ENCODE peak calls at places on chromosomes 16 and 17, in nine cellular contexts. N, S, R, T, H, F, G, D and K are unnamed samples.

GRCh38 chr17:80103061-80103481 is 1.7 kb downstream of the GAA start:
- DNase-seq in N (no peak), S (no peak), R (no peak), T (no peak), H (no peak), F (no peak), G (no peak), D (no peak), K (no peak)

GRCh38 chr16:50368410-50369132 is at the start of gene BRD7:
- DNase-seq in N (peak), S (peak), R (peak), T (peak), H (peak), F (peak), G (peak), D (peak), K (peak)

GRCh38 chr17:6137716-6138502 is 67.7 kb downstream of the WSCD1 start:
- DNase-seq in N (no peak), S (no peak), R (no peak), T (no peak), H (no peak), F (no peak), G (no peak), D (peak), K (no peak)

GRCh38 chr17:16428098-16428882 is 12.9 kb downstream of the TRPV2 start:
- DNase-seq in N (peak), S (peak), R (no peak), T (peak), H (peak), F (peak), G (peak), D (no peak), K (no peak)

GRCh38 chr17:6506679-6507231 is 49.6 kb downstream of the PITPNM3 start:
- DNase-seq in N (peak), S (peak), R (no peak), T (no peak), H (no peak), F (no peak), G (peak), D (no peak), K (no peak)

GRCh38 chr16:1775846-1776671 is 3.1 kb upstream of the MRPS34 start:
- DNase-seq in N (peak), S (no peak), R (no peak), T (no peak), H (no peak), F (no peak), G (no peak), D (no peak), K (no peak)

GRCh38 chr16:24580665-24581064 is 41.3 kb downstream of the RBBP6 start:
- DNase-seq in N (no peak), S (peak), R (no peak), T (no peak), H (no peak), F (no peak), G (peak), D (no peak), K (no peak)

GRCh38 chr17:62614142-62614541 is 13.3 kb upstream of the MRC2 start:
- DNase-seq in N (no peak), S (peak), R (no peak), T (no peak), H (no peak), F (no peak), G (peak), D (no peak), K (no peak)

GRCh38 chr17:47808830-47809480 is 12.6 kb downstream of the OSBPL7 start:
- DNase-seq in N (no peak), S (no peak), R (no peak), T (no peak), H (no peak), F (no peak), G (no peak), D (no peak), K (no peak)

GRCh38 chr17:42618442-42619150 is 9.1 kb downstream of the TUBG1 start:
- DNase-seq in N (peak), S (peak), R (peak), T (peak), H (no peak), F (no peak), G (peak), D (peak), K (peak)

GRCh38 chr16:2716948-2717347 is 3.1 kb downstream of the PRSS27 start:
- DNase-seq in N (no peak), S (no peak), R (no peak), T (no peak), H (no peak), F (peak), G (no peak), D (no peak), K (no peak)

GRCh38 chr16:87435399-87436224 is 43.5 kb downstream of the MAP1LC3B start:
- DNase-seq in N (no peak), S (peak), R (no peak), T (no peak), H (no peak), F (no peak), G (no peak), D (no peak), K (no peak)

GRCh38 chr16:48076455-48077012 is 79.3 kb downstream of the ABCC12 start:
- DNase-seq in N (no peak), S (peak), R (no peak), T (no peak), H (no peak), F (no peak), G (no peak), D (peak), K (no peak)

GRCh38 chr17:82962163-82962720 is 117.2 kb upstream of the METRNL start:
- DNase-seq in N (no peak), S (peak), R (no peak), T (no peak), H (no peak), F (peak), G (no peak), D (no peak), K (no peak)

GRCh38 chr17:56902350-56902749 is 11.5 kb downstream of the TRIM25 start:
- DNase-seq in N (no peak), S (peak), R (no peak), T (no peak), H (no peak), F (no peak), G (peak), D (no peak), K (no peak)

GRCh38 chr16:9049241-9049640 is 42.2 kb upstream of the HAPSTR1 start:
- DNase-seq in N (no peak), S (peak), R (no peak), T (no peak), H (no peak), F (no peak), G (no peak), D (no peak), K (no peak)

GRCh38 chr17:13047016-13047415 is 29.2 kb upstream of the ELAC2 start:
- DNase-seq in N (no peak), S (no peak), R (no peak), T (no peak), H (no peak), F (no peak), G (no peak), D (no peak), K (no peak)

GRCh38 chr16:626787-627457 is 3.9 kb upstream of the WFIKKN1 start:
- DNase-seq in N (no peak), S (peak), R (no peak), T (peak), H (no peak), F (no peak), G (peak), D (no peak), K (no peak)

GRCh38 chr17:55726440-55726839 is 3.8 kb upstream of the TMEM100 start:
- DNase-seq in N (peak), S (peak), R (no peak), T (peak), H (no peak), F (no peak), G (peak), D (peak), K (no peak)

GRCh38 chr17:39090832-39091622 is 60.4 kb downstream of the PLXDC1 start:
- DNase-seq in N (no peak), S (no peak), R (no peak), T (no peak), H (no peak), F (no peak), G (no peak), D (no peak), K (no peak)

GRCh38 chr16:87431926-87432325 is 39.8 kb downstream of the MAP1LC3B start:
- DNase-seq in N (no peak), S (peak), R (no peak), T (no peak), H (no peak), F (no peak), G (peak), D (no peak), K (no peak)

GRCh38 chr16:369866-370436 is 387 bp downstream of the MRPL28 start:
- DNase-seq in N (no peak), S (no peak), R (no peak), T (no peak), H (no peak), F (no peak), G (peak), D (no peak), K (no peak)

GRCh38 chr17:15900871-15901270 is 44.1 kb upstream of the ADORA2B start:
- DNase-seq in N (no peak), S (no peak), R (no peak), T (no peak), H (no peak), F (no peak), G (peak), D (no peak), K (no peak)